ENCODE peak calls at places on chromosomes 16 and 17, in seven cellular contexts. N, X, F, P, E, J and L are unnamed samples.
A peak's percentile ranks its signal among the peaks of the same experiment; 100 is the strongest.

GRCh38 chr17:50063516-50064252 is 7.8 kb downstream of the ITGA3 start:
- DNase-seq in J (no peak), X (no peak), F (no peak), E (no peak), N (no peak), P (no peak), L (no peak)

GRCh38 chr17:80790021-80790765 is 201.4 kb upstream of the CHMP6 start:
- DNase-seq in J (no peak), P (no peak), N (peak; percentile 74), F (no peak), X (peak; percentile 81), E (no peak), L (no peak)

GRCh38 chr16:12455287-12455798 is 348.3 kb downstream of the CPPED1 start:
- DNase-seq in E (peak; percentile 67), F (peak; percentile 75), X (peak; percentile 52), N (no peak), P (peak; percentile 46), J (peak; percentile 61), L (peak; percentile 45)

GRCh38 chr16:89922477-89922883 is 662 bp upstream of the TUBB3 start:
- DNase-seq in X (no peak), P (peak; percentile 95), N (no peak), E (peak; percentile 61), F (peak; percentile 66), J (peak; percentile 50), L (no peak)

GRCh38 chr17:2685696-2686095 is 25.9 kb downstream of the CLUH start:
- DNase-seq in F (no peak), P (no peak), E (no peak), N (no peak), X (no peak), J (no peak), L (no peak)

GRCh38 chr17:1110844-1111598 is 68.8 kb downstream of the ABR start:
- DNase-seq in X (no peak), N (no peak), F (peak; percentile 82), J (no peak), P (peak; percentile 85), E (no peak), L (no peak)

GRCh38 chr17:31842416-31843381 is 16.3 kb downstream of the COPRS start:
- DNase-seq in N (peak; percentile 82), F (peak; percentile 71), E (peak; percentile 79), P (peak; percentile 69), X (peak; percentile 78), J (peak; percentile 87), L (peak; percentile 41)

GRCh38 chr17:17057057-17057551 is 14.8 kb downstream of the MPRIP start:
- DNase-seq in E (no peak), P (no peak), J (peak; percentile 19), N (no peak), X (no peak), F (no peak), L (no peak)

GRCh38 chr17:1067282-1067956 is 70.5 kb downstream of the TIMM22 start:
- DNase-seq in P (no peak), J (peak; percentile 54), X (no peak), N (no peak), F (peak; percentile 10), E (no peak), L (no peak)

GRCh38 chr16:15521758-15522509 is 87.5 kb downstream of the BMERB1 start:
- DNase-seq in N (no peak), F (no peak), P (peak; percentile 20), E (no peak), J (no peak), X (no peak), L (no peak)

GRCh38 chr17:8894673-8895578 is 27.5 kb upstream of the PIK3R6 start:
- DNase-seq in J (peak; percentile 70), X (peak; percentile 81), E (peak; percentile 59), N (peak; percentile 83), F (peak; percentile 55), P (peak; percentile 50), L (no peak)

GRCh38 chr16:69120096-69120664 is 12.2 kb downstream of the CHTF8 start:
- DNase-seq in P (no peak), X (no peak), N (no peak), F (no peak), J (no peak), E (no peak), L (no peak)

GRCh38 chr16:62036807-62037135 is 533 bp upstream of the CDH8 start:
- DNase-seq in P (no peak), J (no peak), X (no peak), N (no peak), E (no peak), F (no peak), L (no peak)

GRCh38 chr17:559699-560378 is 154.8 kb downstream of the VPS53 start:
- DNase-seq in X (no peak), P (peak; percentile 94), F (no peak), E (no peak), J (no peak), N (no peak), L (no peak)

GRCh38 chr16:53053967-53054669 is 673 bp upstream of the CHD9 start:
- DNase-seq in P (no peak), F (peak; percentile 71), J (peak; percentile 57), N (peak; percentile 54), X (peak; percentile 61), E (no peak), L (no peak)

GRCh38 chr17:57911834-57912673 is 43.2 kb downstream of the CUEDC1 start:
- DNase-seq in X (no peak), J (peak; percentile 97), P (no peak), F (peak; percentile 92), E (no peak), N (no peak), L (no peak)

GRCh38 chr17:63419949-63420867 is 25.9 kb downstream of the CYB561 start:
- DNase-seq in X (no peak), F (no peak), E (no peak), J (no peak), P (no peak), N (no peak), L (no peak)

GRCh38 chr16:86970279-86970678 is 346.9 kb downstream of the C16orf95 start:
- DNase-seq in E (no peak), X (no peak), F (no peak), J (no peak), N (no peak), P (no peak), L (no peak)

GRCh38 chr17:22411185-22411784 is 719.0 kb downstream of the KCNJ18 start:
- DNase-seq in N (no peak), F (no peak), X (no peak), E (no peak), P (no peak), J (no peak), L (no peak)

GRCh38 chr17:80377798-80378197 is 37.2 kb upstream of the ENDOV start:
- DNase-seq in X (no peak), J (no peak), F (no peak), P (no peak), N (no peak), E (no peak), L (no peak)

DNA sequence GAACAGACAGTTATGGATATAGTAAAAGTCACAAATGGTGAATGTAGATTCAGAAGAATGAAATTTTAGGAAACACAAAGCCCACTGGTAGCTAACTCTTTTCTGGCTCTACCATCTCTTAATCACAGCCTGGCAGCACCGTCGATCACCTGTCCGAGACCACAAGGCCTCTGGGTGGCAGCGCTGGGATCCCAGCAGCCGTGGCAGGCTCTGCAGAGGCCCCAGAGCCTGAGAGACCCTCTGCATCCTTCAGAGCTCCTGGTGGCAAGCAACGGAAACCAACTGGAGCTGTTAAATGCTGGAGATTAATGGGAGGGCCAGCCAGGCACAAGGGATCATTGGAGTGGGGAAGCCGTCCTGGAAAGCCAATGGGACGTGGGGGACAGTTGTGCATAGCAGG is 26.3 kb downstream of the LAT start:
- DNase-seq in N (no peak), E (no peak), F (no peak), P (no peak), X (no peak), J (no peak), L (no peak)
- TF ChIP-seq CTCF in N (no peak), E (no peak), F (no peak), P (no peak), X (no peak), J (no peak), L (no peak)

DNA sequence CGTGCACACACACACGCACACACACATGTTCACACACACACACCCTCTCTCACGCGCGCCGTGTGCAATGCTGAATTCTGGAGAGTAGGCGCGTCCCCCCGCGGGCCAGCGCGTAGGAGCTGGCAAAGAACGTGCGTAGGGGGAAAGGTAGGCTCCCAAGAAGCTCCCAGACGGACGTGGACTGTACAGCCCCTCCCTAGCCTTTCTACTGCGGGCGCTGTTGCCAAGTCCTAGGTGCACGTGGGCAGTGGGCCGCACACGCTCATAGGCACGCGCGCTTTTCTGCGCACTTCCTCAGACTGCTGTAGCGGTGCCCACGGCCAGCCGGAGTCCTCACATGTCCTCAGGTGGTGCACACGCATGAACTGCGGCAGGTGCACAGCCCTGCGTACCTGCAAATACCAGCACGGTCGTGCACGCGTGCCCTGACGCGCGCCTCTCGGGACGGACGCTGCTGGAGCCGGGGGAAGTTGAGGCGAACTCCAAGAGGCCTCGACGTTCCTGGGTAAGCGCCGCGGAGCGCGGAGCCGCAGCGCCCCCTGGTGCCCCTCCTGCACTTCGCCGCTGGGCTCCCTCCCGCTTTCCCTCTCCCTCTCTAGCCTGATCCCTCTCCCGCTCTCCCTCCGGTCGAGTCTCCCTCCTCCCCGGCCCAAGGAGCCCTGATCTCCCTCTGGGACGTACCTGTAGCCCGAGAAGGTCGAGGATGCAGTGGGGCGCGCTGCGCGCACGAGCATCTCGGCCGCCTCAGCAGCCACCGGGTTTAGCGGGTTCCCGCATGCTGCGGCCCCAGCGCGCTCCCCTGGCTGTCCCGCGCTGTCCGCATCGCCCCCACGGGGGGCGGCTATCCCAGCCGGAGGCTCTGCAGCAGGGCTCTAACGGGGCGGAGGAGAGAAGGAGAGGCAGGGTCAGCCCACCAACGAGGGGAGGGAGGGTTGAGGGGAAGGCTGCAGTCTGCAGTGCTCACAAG is 749 bp downstream of the GRIN2A start:
- DNase-seq in N (peak; percentile 85), F (peak; percentile 72), E (peak; percentile 78), P (peak; percentile 32), X (peak; percentile 89), J (peak; percentile 71), L (no peak)
- TF ChIP-seq CTCF in N (peak; percentile 84), F (peak; percentile 82), E (peak; percentile 97), P (peak; percentile 83), X (peak; percentile 93), J (no peak), L (peak; percentile 46)

GRCh38 chr17:42744283-42744805 is 496 bp downstream of the EZH1 start:
- DNase-seq in X (peak; percentile 74), P (peak; percentile 53), N (peak; percentile 80), J (peak; percentile 76), E (no peak), F (peak; percentile 87), L (peak; percentile 50)

GRCh38 chr17:42744806-42745617 is at the start of gene EZH1:
- DNase-seq in X (peak; percentile 100), E (peak; percentile 91), P (peak; percentile 83), J (peak; percentile 94), F (peak; percentile 95), N (peak; percentile 100), L (peak; percentile 92)

GRCh38 chr17:42740699-42741098 is 4.1 kb downstream of the EZH1 start:
- DNase-seq in F (no peak), X (no peak), J (no peak), N (no peak), P (no peak), E (no peak), L (no peak)

GRCh38 chr17:42748202-42748905 is 3.5 kb upstream of the EZH1 start:
- DNase-seq in J (no peak), N (no peak), X (no peak), F (no peak), E (no peak), P (no peak), L (no peak)

GRCh38 chr17:42743595-42744282 is 1.1 kb downstream of the EZH1 start:
- DNase-seq in E (no peak), P (no peak), J (no peak), N (no peak), X (no peak), F (no peak), L (no peak)
- TF ChIP-seq CTCF in E (peak; percentile 26), P (peak; percentile 10), J (no peak), N (no peak), X (no peak), F (no peak), L (no peak)

GRCh38 chr16:80319181-80319580 is 221.6 kb upstream of the DYNLRB2 start:
- DNase-seq in F (no peak), J (no peak), P (no peak), N (no peak), X (no peak), E (no peak), L (no peak)
- TF ChIP-seq CTCF in F (no peak), J (no peak), P (no peak), N (no peak), X (no peak), E (no peak), L (no peak)